ENCODE peak calls at places on chromosomes 2 and 18, in four cellular contexts. K, L, B and X are unnamed samples.

GRCh38 chr18:67509711-67510110 is 6.8 kb downstream of the DSEL start:
- DNase-seq in B (no peak), L (no peak), K (peak), X (no peak)

GRCh38 chr2:220117010-220117409 is 489.6 kb downstream of the SLC4A3 start:
- DNase-seq in L (no peak), K (no peak), B (no peak), X (no peak)

GRCh38 chr2:39492095-39492590 is 55.1 kb upstream of the MAP4K3 start:
- DNase-seq in L (no peak), K (no peak), B (no peak), X (no peak)

GRCh38 chr2:11175293-11175795 is 20.1 kb downstream of the SLC66A3 start:
- DNase-seq in B (no peak), K (no peak), L (no peak), X (no peak)

GRCh38 chr2:55914786-55915185 is 8.8 kb downstream of the EFEMP1 start:
- DNase-seq in K (no peak), B (no peak), L (no peak), X (no peak)

GRCh38 chr2:112482309-112483046 is 522 bp downstream of the TTL start:
- DNase-seq in B (peak), L (peak), K (no peak), X (peak)

GRCh38 chr18:13269599-13270011 is 51.0 kb downstream of the LDLRAD4 start:
- DNase-seq in L (no peak), K (no peak), B (no peak), X (no peak)

GRCh38 chr2:140714586-140714985 is 1416.2 kb downstream of the LRP1B start:
- DNase-seq in B (no peak), K (no peak), L (no peak), X (no peak)

GRCh38 chr2:11669454-11670291 is at the start of gene NTSR2:
- DNase-seq in B (peak), K (peak), L (peak), X (no peak)

GRCh38 chr2:98334439-98335078 is 11.7 kb upstream of the CNGA3 start:
- DNase-seq in L (no peak), B (no peak), K (peak), X (peak)

GRCh38 chr18:8301427-8302172 is 307.6 kb upstream of the RAB12 start:
- DNase-seq in K (no peak), B (no peak), L (no peak), X (no peak)

GRCh38 chr2:106890611-106891010 is 4.6 kb upstream of the ST6GAL2 start:
- DNase-seq in L (no peak), K (no peak), B (no peak), X (no peak)

GRCh38 chr2:219987830-219988229 is 360.4 kb downstream of the SLC4A3 start:
- DNase-seq in L (peak), B (no peak), K (no peak), X (no peak)

GRCh38 chr2:241896746-241897201 is 27.2 kb downstream of the RTP5 start:
- DNase-seq in K (no peak), L (no peak), B (no peak), X (no peak)

GRCh38 chr2:235496239-235496621 is 2.4 kb downstream of the AGAP1 start:
- DNase-seq in K (no peak), L (no peak), B (no peak), X (no peak)

GRCh38 chr2:19380532-19380931 is 22.1 kb upstream of the OSR1 start:
- DNase-seq in K (no peak), B (no peak), L (peak), X (no peak)

GRCh38 chr2:176100547-176101140 is 1.0 kb downstream of the HOXD12 start:
- DNase-seq in L (no peak), K (no peak), B (no peak), X (no peak)

GRCh38 chr2:233221378-233222063 is 30.0 kb upstream of the ATG16L1 start:
- DNase-seq in K (no peak), B (no peak), L (no peak), X (no peak)